ENCODE peak calls at places on chromosome 11, in nine cellular contexts. One of them, this sample, is unnamed.

GRCh38 chr11:118651820-118652219 is 27.6 kb downstream of the TREH start:
- DNase-seq in mucosa of descending colon: no peak
- DNase-seq in right atrium auricular region: no peak
- DNase-seq in WERI-Rb-1: no peak
- DNase-seq in GM23338: no peak
- DNase-seq in CD8-positive, alpha-beta T cell: no peak
- DNase-seq in uterus: no peak
- DNase-seq in fibroblast of pulmonary artery: no peak
- DNase-seq in H9: no peak
- DNase-seq in this sample: no peak

GRCh38 chr11:36478700-36479329 is 31.3 kb downstream of the TRAF6 start:
- DNase-seq in H9: no peak
- DNase-seq in right atrium auricular region: no peak
- DNase-seq in CD8-positive, alpha-beta T cell: peak
- DNase-seq in GM23338: peak
- DNase-seq in uterus: peak
- DNase-seq in fibroblast of pulmonary artery: peak
- DNase-seq in mucosa of descending colon: no peak
- DNase-seq in WERI-Rb-1: peak
- DNase-seq in this sample: no peak

GRCh38 chr11:75633409-75634011 is 35.3 kb downstream of the MAP6 start:
- DNase-seq in CD8-positive, alpha-beta T cell: no peak
- DNase-seq in uterus: no peak
- DNase-seq in fibroblast of pulmonary artery: no peak
- DNase-seq in WERI-Rb-1: peak
- DNase-seq in right atrium auricular region: no peak
- DNase-seq in H9: no peak
- DNase-seq in mucosa of descending colon: no peak
- DNase-seq in GM23338: peak
- DNase-seq in this sample: no peak

GRCh38 chr11:100816823-100817222 is 129.7 kb downstream of the ARHGAP42 start:
- DNase-seq in WERI-Rb-1: peak
- DNase-seq in right atrium auricular region: no peak
- DNase-seq in uterus: no peak
- DNase-seq in fibroblast of pulmonary artery: peak
- DNase-seq in GM23338: no peak
- DNase-seq in CD8-positive, alpha-beta T cell: no peak
- DNase-seq in H9: no peak
- DNase-seq in mucosa of descending colon: no peak
- DNase-seq in this sample: no peak

GRCh38 chr11:21811572-21811971 is 381.3 kb upstream of the ANO5 start:
- DNase-seq in WERI-Rb-1: peak
- DNase-seq in right atrium auricular region: no peak
- DNase-seq in GM23338: peak
- DNase-seq in H9: peak
- DNase-seq in CD8-positive, alpha-beta T cell: no peak
- DNase-seq in mucosa of descending colon: no peak
- DNase-seq in uterus: no peak
- DNase-seq in fibroblast of pulmonary artery: peak
- DNase-seq in this sample: no peak

GRCh38 chr11:94129505-94130335 is 1.1 kb downstream of the PANX1 start:
- DNase-seq in right atrium auricular region: no peak
- DNase-seq in fibroblast of pulmonary artery: peak
- DNase-seq in GM23338: no peak
- DNase-seq in uterus: peak
- DNase-seq in H9: peak
- DNase-seq in CD8-positive, alpha-beta T cell: no peak
- DNase-seq in WERI-Rb-1: no peak
- DNase-seq in mucosa of descending colon: peak
- DNase-seq in this sample: no peak

GRCh38 chr11:115409691-115410220 is 94.5 kb downstream of the CADM1 start:
- DNase-seq in fibroblast of pulmonary artery: no peak
- DNase-seq in uterus: no peak
- DNase-seq in GM23338: peak
- DNase-seq in WERI-Rb-1: no peak
- DNase-seq in CD8-positive, alpha-beta T cell: no peak
- DNase-seq in mucosa of descending colon: no peak
- DNase-seq in H9: no peak
- DNase-seq in right atrium auricular region: no peak
- DNase-seq in this sample: no peak

GRCh38 chr11:57310630-57311086 is 14.1 kb downstream of the TNKS1BP1 start:
- DNase-seq in H9: no peak
- DNase-seq in mucosa of descending colon: no peak
- DNase-seq in fibroblast of pulmonary artery: peak
- DNase-seq in right atrium auricular region: no peak
- DNase-seq in CD8-positive, alpha-beta T cell: no peak
- DNase-seq in WERI-Rb-1: no peak
- DNase-seq in GM23338: no peak
- DNase-seq in uterus: peak
- DNase-seq in this sample: no peak

GRCh38 chr11:101448881-101449442 is 134.8 kb downstream of the TRPC6 start:
- DNase-seq in fibroblast of pulmonary artery: no peak
- DNase-seq in uterus: no peak
- DNase-seq in CD8-positive, alpha-beta T cell: no peak
- DNase-seq in H9: no peak
- DNase-seq in GM23338: no peak
- DNase-seq in WERI-Rb-1: no peak
- DNase-seq in right atrium auricular region: no peak
- DNase-seq in mucosa of descending colon: no peak
- DNase-seq in this sample: no peak

GRCh38 chr11:83865636-83866461 is 579.7 kb upstream of the CCDC90B start:
- DNase-seq in WERI-Rb-1: no peak
- DNase-seq in CD8-positive, alpha-beta T cell: no peak
- DNase-seq in fibroblast of pulmonary artery: peak
- DNase-seq in right atrium auricular region: no peak
- DNase-seq in mucosa of descending colon: no peak
- DNase-seq in H9: no peak
- DNase-seq in uterus: no peak
- DNase-seq in GM23338: no peak
- DNase-seq in this sample: no peak

GRCh38 chr11:133692371-133692770 is 152.9 kb downstream of the SPATA19 start:
- DNase-seq in GM23338: no peak
- DNase-seq in right atrium auricular region: no peak
- DNase-seq in CD8-positive, alpha-beta T cell: no peak
- DNase-seq in H9: peak
- DNase-seq in fibroblast of pulmonary artery: no peak
- DNase-seq in WERI-Rb-1: no peak
- DNase-seq in mucosa of descending colon: no peak
- DNase-seq in uterus: no peak
- DNase-seq in this sample: no peak

GRCh38 chr11:61325649-61326414 is 7.1 kb downstream of the DDB1 start:
- DNase-seq in WERI-Rb-1: no peak
- DNase-seq in H9: no peak
- DNase-seq in CD8-positive, alpha-beta T cell: no peak
- DNase-seq in uterus: no peak
- DNase-seq in GM23338: no peak
- DNase-seq in mucosa of descending colon: no peak
- DNase-seq in fibroblast of pulmonary artery: peak
- DNase-seq in right atrium auricular region: no peak
- DNase-seq in this sample: no peak

GRCh38 chr11:134800130-134800529 is 388.1 kb upstream of the B3GAT1 start:
- DNase-seq in GM23338: no peak
- DNase-seq in H9: no peak
- DNase-seq in fibroblast of pulmonary artery: no peak
- DNase-seq in mucosa of descending colon: no peak
- DNase-seq in uterus: no peak
- DNase-seq in CD8-positive, alpha-beta T cell: no peak
- DNase-seq in WERI-Rb-1: no peak
- DNase-seq in right atrium auricular region: no peak
- DNase-seq in this sample: no peak

DNA sequence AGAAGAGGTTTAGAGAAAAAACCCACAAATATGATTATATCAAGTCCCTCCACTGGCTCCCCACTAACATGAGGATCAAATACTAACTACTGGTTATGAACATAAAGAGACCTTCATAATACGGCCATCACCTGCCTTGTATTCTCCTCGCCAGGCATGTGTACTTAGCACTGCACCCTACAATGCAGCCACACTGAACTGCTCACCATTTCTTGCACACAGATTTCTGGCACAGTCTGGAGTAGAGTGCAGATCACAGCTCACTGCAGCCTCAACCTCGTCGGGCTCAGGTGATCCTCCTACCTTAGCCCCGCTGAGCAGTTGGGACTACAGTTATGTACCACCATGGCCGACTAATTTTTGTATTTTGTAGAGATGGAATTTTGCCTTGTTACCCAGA is 13.1 kb downstream of the OSBP start:
- DNase-seq in GM23338: no peak
- DNase-seq in fibroblast of pulmonary artery: no peak
- DNase-seq in WERI-Rb-1: no peak
- DNase-seq in right atrium auricular region: no peak
- DNase-seq in H9: no peak
- DNase-seq in uterus: no peak
- DNase-seq in mucosa of descending colon: no peak
- DNase-seq in CD8-positive, alpha-beta T cell: no peak
- DNase-seq in this sample: no peak
- TF ChIP-seq CTCF in GM23338: no peak
- TF ChIP-seq CTCF in fibroblast of pulmonary artery: no peak
- TF ChIP-seq CTCF in WERI-Rb-1: no peak
- TF ChIP-seq CTCF in right atrium auricular region: no peak
- TF ChIP-seq CTCF in H9: no peak
- TF ChIP-seq CTCF in uterus: no peak
- TF ChIP-seq CTCF in mucosa of descending colon: no peak
- TF ChIP-seq CTCF in CD8-positive, alpha-beta T cell: no peak
- TF ChIP-seq CTCF in this sample: no peak

GRCh38 chr11:65425105-65425970 is 2.7 kb downstream of the NEAT1 start:
- DNase-seq in WERI-Rb-1: no peak
- DNase-seq in uterus: peak
- DNase-seq in H9: peak
- DNase-seq in CD8-positive, alpha-beta T cell: peak
- DNase-seq in mucosa of descending colon: no peak
- DNase-seq in right atrium auricular region: peak
- DNase-seq in GM23338: peak
- DNase-seq in fibroblast of pulmonary artery: peak
- DNase-seq in this sample: no peak
- TF ChIP-seq CTCF in WERI-Rb-1: no peak
- TF ChIP-seq CTCF in uterus: peak
- TF ChIP-seq CTCF in H9: peak
- TF ChIP-seq CTCF in CD8-positive, alpha-beta T cell: no peak
- TF ChIP-seq CTCF in mucosa of descending colon: no peak
- TF ChIP-seq CTCF in right atrium auricular region: no peak
- TF ChIP-seq CTCF in GM23338: peak
- TF ChIP-seq CTCF in fibroblast of pulmonary artery: no peak
- TF ChIP-seq CTCF in this sample: no peak

GRCh38 chr11:130489716-130490115 is 41.3 kb downstream of the ADAMTS15 start:
- DNase-seq in mucosa of descending colon: no peak
- DNase-seq in H9: no peak
- DNase-seq in uterus: no peak
- DNase-seq in CD8-positive, alpha-beta T cell: no peak
- DNase-seq in WERI-Rb-1: no peak
- DNase-seq in right atrium auricular region: no peak
- DNase-seq in GM23338: no peak
- DNase-seq in fibroblast of pulmonary artery: no peak
- DNase-seq in this sample: no peak

GRCh38 chr11:130489027-130489584 is 40.7 kb downstream of the ADAMTS15 start:
- DNase-seq in CD8-positive, alpha-beta T cell: no peak
- DNase-seq in mucosa of descending colon: no peak
- DNase-seq in right atrium auricular region: no peak
- DNase-seq in fibroblast of pulmonary artery: no peak
- DNase-seq in GM23338: no peak
- DNase-seq in WERI-Rb-1: no peak
- DNase-seq in H9: no peak
- DNase-seq in uterus: no peak
- DNase-seq in this sample: no peak

GRCh38 chr11:130487390-130488186 is 39.1 kb downstream of the ADAMTS15 start:
- DNase-seq in WERI-Rb-1: no peak
- DNase-seq in right atrium auricular region: no peak
- DNase-seq in H9: no peak
- DNase-seq in uterus: no peak
- DNase-seq in CD8-positive, alpha-beta T cell: no peak
- DNase-seq in GM23338: no peak
- DNase-seq in fibroblast of pulmonary artery: no peak
- DNase-seq in mucosa of descending colon: no peak
- DNase-seq in this sample: no peak

GRCh38 chr11:130486981-130487380 is 38.5 kb downstream of the ADAMTS15 start:
- DNase-seq in CD8-positive, alpha-beta T cell: no peak
- DNase-seq in mucosa of descending colon: no peak
- DNase-seq in WERI-Rb-1: no peak
- DNase-seq in GM23338: no peak
- DNase-seq in right atrium auricular region: no peak
- DNase-seq in fibroblast of pulmonary artery: no peak
- DNase-seq in H9: no peak
- DNase-seq in uterus: no peak
- DNase-seq in this sample: no peak

DNA sequence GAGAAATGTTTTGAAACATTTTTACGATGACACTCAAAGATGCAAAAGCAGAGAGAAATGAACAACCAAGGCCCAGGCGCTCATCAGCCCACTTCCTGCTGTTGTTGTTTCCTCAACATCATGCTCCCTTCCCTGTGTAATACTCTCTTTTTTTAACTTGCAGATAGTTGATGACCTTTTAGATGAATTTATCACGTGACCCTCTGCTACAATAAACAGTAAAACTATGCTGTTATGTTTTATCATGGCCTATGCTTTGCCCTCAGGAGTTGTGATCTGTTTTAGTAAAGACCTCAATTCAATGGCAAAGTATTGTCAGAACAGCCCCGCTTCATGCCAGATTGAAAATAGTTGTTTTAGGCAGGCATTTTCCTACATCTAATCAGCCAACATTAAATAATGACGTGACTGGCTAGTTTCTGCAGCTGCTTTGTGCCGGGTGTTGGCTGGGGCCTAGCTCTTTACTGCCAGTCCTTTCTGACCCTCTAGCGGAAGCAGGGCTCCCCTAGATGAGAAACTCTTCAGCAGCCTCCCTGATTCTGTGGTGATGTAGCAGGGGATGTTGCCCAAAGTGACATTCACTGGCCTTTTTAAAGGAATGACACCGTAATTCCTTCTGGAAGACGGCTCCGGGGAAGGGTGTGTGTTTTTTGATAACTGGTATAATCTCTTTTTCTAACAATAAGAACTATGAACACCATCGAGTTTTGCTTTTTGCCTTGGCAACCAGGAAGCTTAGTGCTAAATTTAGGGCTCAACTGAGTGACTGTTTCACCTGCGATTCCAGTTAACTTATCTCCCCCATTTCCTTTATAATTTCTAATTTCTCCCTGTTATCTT is 40.0 kb downstream of the ADAMTS15 start:
- DNase-seq in GM23338: no peak
- DNase-seq in CD8-positive, alpha-beta T cell: no peak
- DNase-seq in right atrium auricular region: no peak
- DNase-seq in fibroblast of pulmonary artery: no peak
- DNase-seq in uterus: no peak
- DNase-seq in H9: no peak
- DNase-seq in mucosa of descending colon: no peak
- DNase-seq in WERI-Rb-1: no peak
- DNase-seq in this sample: no peak
- TF ChIP-seq CTCF in GM23338: no peak
- TF ChIP-seq CTCF in CD8-positive, alpha-beta T cell: no peak
- TF ChIP-seq CTCF in right atrium auricular region: no peak
- TF ChIP-seq CTCF in fibroblast of pulmonary artery: no peak
- TF ChIP-seq CTCF in uterus: no peak
- TF ChIP-seq CTCF in H9: no peak
- TF ChIP-seq CTCF in mucosa of descending colon: no peak
- TF ChIP-seq CTCF in WERI-Rb-1: no peak
- TF ChIP-seq CTCF in this sample: no peak

GRCh38 chr11:2212411-2213251 is 41.0 kb upstream of the TH start:
- DNase-seq in WERI-Rb-1: no peak
- DNase-seq in fibroblast of pulmonary artery: no peak
- DNase-seq in H9: peak
- DNase-seq in mucosa of descending colon: no peak
- DNase-seq in CD8-positive, alpha-beta T cell: peak
- DNase-seq in GM23338: no peak
- DNase-seq in right atrium auricular region: peak
- DNase-seq in uterus: peak
- DNase-seq in this sample: no peak
- TF ChIP-seq CTCF in WERI-Rb-1: no peak
- TF ChIP-seq CTCF in fibroblast of pulmonary artery: no peak
- TF ChIP-seq CTCF in H9: no peak
- TF ChIP-seq CTCF in mucosa of descending colon: no peak
- TF ChIP-seq CTCF in CD8-positive, alpha-beta T cell: no peak
- TF ChIP-seq CTCF in GM23338: no peak
- TF ChIP-seq CTCF in right atrium auricular region: no peak
- TF ChIP-seq CTCF in uterus: no peak
- TF ChIP-seq CTCF in this sample: no peak

This sample was measured in omental fat pad.